ENCODE peak calls at places on chromosomes 3 and 15, in four cellular contexts. Q is A549, T is GM12878, E is SK-N-SH. P is an unnamed sample.

GRCh38 chr15:84006467-84006866 is 229.1 kb upstream of the GOLGA6L4 start:
- DNase-seq in Q (no peak), T (no peak), E (no peak), P (no peak)

GRCh38 chr15:75368689-75369239 is 357 bp upstream of the MAN2C1 start:
- DNase-seq in Q (no peak), T (no peak), E (peak; percentile 30), P (peak; percentile 87)

GRCh38 chr15:61917457-61917856 is 142.8 kb downstream of the VPS13C start:
- DNase-seq in Q (no peak), T (no peak), E (no peak), P (no peak)

GRCh38 chr15:83324799-83325198 is 40.3 kb upstream of the BNC1 start:
- DNase-seq in Q (no peak), T (no peak), E (no peak), P (no peak)

GRCh38 chr15:89114974-89115373 is 26.7 kb downstream of the ABHD2 start:
- DNase-seq in Q (no peak), T (no peak), E (peak; percentile 30), P (no peak)

GRCh38 chr3:150901793-150902192 is 3.4 kb downstream of the MINDY4B start:
- DNase-seq in Q (no peak), T (no peak), E (no peak), P (no peak)

GRCh38 chr3:159928071-159928491 is 60.6 kb upstream of the IL12A start:
- DNase-seq in Q (peak; percentile 10), T (no peak), E (peak; percentile 10), P (no peak)

GRCh38 chr15:38868326-38869114 is 303.9 kb upstream of the RASGRP1 start:
- DNase-seq in Q (peak; percentile 88), T (no peak), E (no peak), P (peak; percentile 11)

GRCh38 chr3:102059145-102059943 is 210.0 kb downstream of the NFKBIZ start:
- DNase-seq in Q (no peak), T (peak; percentile 92), E (no peak), P (no peak)

GRCh38 chr3:102054543-102054942 is 205.2 kb downstream of the NFKBIZ start:
- DNase-seq in Q (no peak), T (no peak), E (no peak), P (no peak)

GRCh38 chr3:102057781-102058421 is 208.6 kb downstream of the NFKBIZ start:
- DNase-seq in Q (no peak), T (peak; percentile 85), E (no peak), P (no peak)

GRCh38 chr3:102053375-102053989 is 204.2 kb downstream of the NFKBIZ start:
- DNase-seq in Q (peak; percentile 22), T (no peak), E (no peak), P (no peak)
- TF ChIP-seq PBX3 in Q (no peak), T (no peak), E (no peak), P (no peak)

DNA sequence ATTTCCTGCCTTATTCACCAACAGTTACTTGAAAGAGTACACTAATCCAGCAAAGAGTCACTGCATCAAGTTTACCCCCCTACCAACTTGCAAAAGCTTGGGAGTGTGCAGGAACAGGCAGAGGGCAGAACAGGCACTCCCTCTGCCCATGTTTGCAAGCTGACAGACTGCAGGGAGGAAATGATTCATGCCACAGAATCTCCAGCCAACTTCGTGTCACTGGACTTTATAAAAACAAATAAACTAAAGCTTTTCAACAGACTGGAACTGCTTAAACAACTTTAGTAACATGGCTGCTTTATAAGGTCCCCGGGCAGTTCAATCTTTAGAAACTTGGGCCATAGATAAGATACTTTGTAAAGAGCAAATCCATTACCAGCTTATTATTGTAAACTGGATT is 129.5 kb downstream of the THRB start:
- DNase-seq in Q (peak; percentile 29), T (no peak), E (peak; percentile 6), P (peak; percentile 90)
- TF ChIP-seq PBX3 in Q (peak; percentile 20), T (no peak), E (peak; percentile 92), P (no peak)

DNA sequence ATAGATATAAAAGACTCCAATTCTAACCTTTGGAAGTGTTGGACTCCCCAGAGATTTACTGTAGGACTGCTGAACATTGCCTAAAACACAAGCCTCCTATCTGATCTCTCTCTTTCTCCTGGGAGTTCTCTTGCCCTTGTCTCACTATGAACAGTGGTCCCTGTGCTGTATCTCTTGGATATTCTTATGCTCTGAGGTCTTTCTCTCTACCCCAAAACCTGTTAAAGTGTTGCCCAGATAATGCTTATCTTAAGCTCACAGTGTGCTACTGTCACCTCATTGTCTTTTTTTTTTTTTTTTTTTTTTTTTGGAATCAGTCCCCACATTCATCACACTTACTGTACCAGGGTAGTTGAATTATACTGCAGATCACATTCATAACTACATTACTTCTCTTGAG is 131.0 kb upstream of the CBLB start:
- DNase-seq in Q (no peak), T (no peak), E (no peak), P (no peak)
- TF ChIP-seq PBX3 in Q (no peak), T (no peak), E (no peak), P (no peak)

GRCh38 chr3:172202797-172203196 is 163.4 kb downstream of the FNDC3B start:
- DNase-seq in Q (no peak), T (no peak), E (no peak), P (no peak)
- TF ChIP-seq PBX3 in Q (no peak), T (no peak), E (no peak), P (no peak)

GRCh38 chr3:53778154-53778553 is 68.1 kb downstream of the CHDH start:
- DNase-seq in Q (no peak), T (no peak), E (no peak), P (no peak)
- TF ChIP-seq PBX3 in Q (no peak), T (no peak), E (no peak), P (no peak)

DNA sequence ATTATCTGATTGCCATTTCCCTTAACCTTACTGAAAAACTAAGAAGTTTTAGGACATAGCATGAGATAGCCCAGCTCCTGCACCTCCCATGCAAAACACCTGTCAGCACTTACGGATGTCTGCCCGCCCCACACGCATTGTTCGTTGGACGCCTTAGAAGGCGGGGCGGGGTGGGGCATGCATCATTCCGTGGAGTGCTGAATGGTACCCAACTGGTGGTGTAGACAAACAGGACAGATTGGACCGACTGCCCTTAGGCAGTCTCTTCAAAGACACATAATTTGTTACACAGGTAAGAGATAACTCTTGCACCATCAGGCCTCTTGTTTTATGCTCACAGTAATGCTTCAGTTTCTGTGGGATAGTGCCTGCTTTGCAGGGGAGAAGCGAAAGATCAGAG is 93.8 kb downstream of the SMAD6 start:
- DNase-seq in Q (no peak), T (no peak), E (no peak), P (no peak)
- TF ChIP-seq PBX3 in Q (no peak), T (no peak), E (no peak), P (no peak)

GRCh38 chr3:50676031-50676705 is 1.4 kb downstream of the DOCK3 start:
- DNase-seq in Q (no peak), T (no peak), E (no peak), P (no peak)
- TF ChIP-seq PBX3 in Q (no peak), T (no peak), E (no peak), P (no peak)